ENCODE peak calls at places on chromosomes 12 and 14, in four cellular contexts. Y is naive thymus-derived CD4-positive, alpha-beta T cell; O is left ventricle myocardium inferior; M is stomach. I is an unnamed sample.

GRCh38 chr12:128652136-128652751 is 171.5 kb downstream of the SLC15A4 start:
- DNase-seq in Y (no peak), O (no peak), M (no peak), I (no peak)

GRCh38 chr12:118136559-118137003 is 657 bp downstream of the PEBP1 start:
- DNase-seq in Y (peak; percentile 29), O (peak; percentile 46), M (peak; percentile 50), I (peak; percentile 85)

GRCh38 chr14:71358209-71358931 is 451.1 kb downstream of the PCNX1 start:
- DNase-seq in Y (no peak), O (no peak), M (no peak), I (no peak)

GRCh38 chr12:6461401-6462233 is 8.9 kb downstream of the VAMP1 start:
- DNase-seq in Y (peak; percentile 87), O (no peak), M (peak; percentile 62), I (peak; percentile 73)

GRCh38 chr14:76346391-76347160 is 29.4 kb upstream of the ESRRB start:
- DNase-seq in Y (no peak), O (no peak), M (no peak), I (no peak)

GRCh38 chr14:96579358-96579757 is 77.2 kb downstream of the PAPOLA start:
- DNase-seq in Y (no peak), O (no peak), M (no peak), I (no peak)

GRCh38 chr12:96237465-96238077 is 43.4 kb downstream of the ELK3 start:
- DNase-seq in Y (no peak), O (peak; percentile 59), M (peak; percentile 44), I (no peak)

GRCh38 chr12:106692896-106693295 is 81.6 kb upstream of the RIC8B start:
- DNase-seq in Y (no peak), O (no peak), M (no peak), I (no peak)

GRCh38 chr12:123900898-123901376 is 71.7 kb downstream of the CCDC92 start:
- DNase-seq in Y (no peak), O (no peak), M (no peak), I (no peak)

GRCh38 chr14:23009483-23009938 is 432 bp downstream of the C14orf93 start:
- DNase-seq in Y (no peak), O (no peak), M (no peak), I (no peak)

GRCh38 chr12:109448272-109448671 is 28.8 kb downstream of the KCTD10 start:
- DNase-seq in Y (no peak), O (no peak), M (no peak), I (no peak)

GRCh38 chr12:62793256-62794217 is 141.4 kb downstream of the PPM1H start:
- DNase-seq in Y (peak; percentile 69), O (peak; percentile 86), M (peak; percentile 88), I (peak; percentile 71)

GRCh38 chr14:100391182-100391581 is 68.0 kb downstream of the SLC25A47 start:
- DNase-seq in Y (no peak), O (no peak), M (no peak), I (no peak)

GRCh38 chr14:103562135-103562384 is 397 bp downstream of the BAG5 start:
- DNase-seq in Y (no peak), O (peak; percentile 58), M (no peak), I (no peak)

GRCh38 chr14:70856851-70857498 is 47.7 kb upstream of the MAP3K9 start:
- DNase-seq in Y (no peak), O (no peak), M (no peak), I (no peak)

GRCh38 chr14:96253140-96253539 is 2.9 kb upstream of the BDKRB1 start:
- DNase-seq in Y (no peak), O (no peak), M (no peak), I (no peak)

GRCh38 chr12:120466560-120467315 is 2.8 kb downstream of the SRSF9 start:
- DNase-seq in Y (peak; percentile 41), O (no peak), M (peak; percentile 48), I (peak; percentile 35)

GRCh38 chr12:64468966-64469365 is 17.0 kb downstream of the TBK1 start:
- DNase-seq in Y (no peak), O (no peak), M (no peak), I (no peak)

GRCh38 chr14:53955671-53956426 is 776 bp downstream of the BMP4 start:
- DNase-seq in Y (no peak), O (peak; percentile 77), M (peak; percentile 70), I (peak; percentile 62)

GRCh38 chr14:68616255-68616902 is 176.5 kb downstream of the ZFP36L1 start:
- DNase-seq in Y (no peak), O (no peak), M (no peak), I (no peak)

GRCh38 chr12:105172037-105172436 is 63.9 kb downstream of the APPL2 start:
- DNase-seq in Y (no peak), O (no peak), M (no peak), I (no peak)
- H3K36me3 ChIP-seq in Y (peaks cover 38% of the 10 kb centered on the region), O (peaks cover 70% of the 10 kb centered on the region), M (peaks cover 75% of the 10 kb centered on the region), I (peaks cover 14% of the 10 kb centered on the region)

GRCh38 chr12:34302131-34302885 is 280.0 kb downstream of the ALG10 start:
- DNase-seq in Y (no peak), O (no peak), M (no peak), I (no peak)
- H3K9me3 ChIP-seq in Y (no peaks in the 10 kb centered on the region), O (peaks cover 30% of the 10 kb centered on the region), M (peaks cover 10% of the 10 kb centered on the region), I (peaks cover 7% of the 10 kb centered on the region)

DNA sequence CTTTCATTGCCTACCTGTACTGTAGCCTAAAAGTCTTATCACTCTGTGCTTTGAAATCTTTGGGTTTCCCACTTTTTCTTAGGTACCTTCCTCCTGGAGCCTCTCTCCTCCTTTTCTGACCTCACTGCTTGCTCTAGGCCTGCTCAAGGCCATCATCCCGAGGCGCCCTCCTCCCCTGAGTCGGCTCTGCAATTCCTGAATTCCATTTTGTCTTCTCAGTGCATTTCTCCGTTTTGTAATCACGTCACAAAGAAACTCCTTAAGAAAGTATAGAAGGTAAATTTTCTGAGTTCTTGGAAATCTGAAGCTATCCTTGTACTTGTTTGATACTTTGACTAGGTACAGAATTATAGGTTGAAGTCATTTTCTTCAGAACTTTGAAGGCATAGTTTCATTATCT is 25.2 kb downstream of the ZC3H14 start:
- DNase-seq in Y (no peak), O (no peak), M (no peak), I (no peak)
- H3K36me3 ChIP-seq in Y (peaks cover 51% of the 10 kb centered on the region), O (peaks cover 70% of the 10 kb centered on the region), M (peaks cover 83% of the 10 kb centered on the region), I (peaks cover 6% of the 10 kb centered on the region)

GRCh38 chr12:110574044-110574443 is 9.1 kb downstream of the PPTC7 start:
- DNase-seq in Y (no peak), O (no peak), M (no peak), I (no peak)
- H3K9me3 ChIP-seq in Y (no peaks in the 10 kb centered on the region), O (peaks cover 30% of the 10 kb centered on the region), M (peaks cover 4% of the 10 kb centered on the region), I (no peaks in the 10 kb centered on the region)

GRCh38 chr14:92512807-92513203 is 776 bp upstream of the RIN3 start:
- DNase-seq in Y (no peak), O (no peak), M (no peak), I (no peak)
- H3K36me3 ChIP-seq in Y (no peaks in the 10 kb centered on the region), O (no peaks in the 10 kb centered on the region), M (no peaks in the 10 kb centered on the region), I (no peaks in the 10 kb centered on the region)

DNA sequence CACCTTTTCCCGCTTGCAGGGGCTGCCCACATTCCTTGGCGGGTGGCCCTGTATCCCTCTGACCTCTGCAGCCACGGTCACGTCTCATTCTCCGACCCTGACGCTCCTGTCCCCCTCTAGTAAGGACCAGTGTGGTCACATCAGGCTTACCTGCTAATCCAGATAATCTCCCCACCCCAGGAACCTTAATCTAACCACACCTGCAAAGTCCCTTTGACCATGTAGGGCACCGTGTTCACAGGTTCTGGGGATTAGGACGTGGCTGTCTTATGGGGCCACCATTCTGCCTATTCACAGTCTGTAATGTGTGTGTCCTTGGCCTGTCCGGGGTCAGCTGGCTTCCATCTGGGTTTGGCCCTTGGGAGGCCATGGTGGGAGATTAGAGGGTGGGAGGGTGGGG is 368.9 kb downstream of the AACS start:
- DNase-seq in Y (no peak), O (no peak), M (no peak), I (no peak)
- H3K9me3 ChIP-seq in Y (no peaks in the 10 kb centered on the region), O (no peaks in the 10 kb centered on the region), M (no peaks in the 10 kb centered on the region), I (no peaks in the 10 kb centered on the region)

DNA sequence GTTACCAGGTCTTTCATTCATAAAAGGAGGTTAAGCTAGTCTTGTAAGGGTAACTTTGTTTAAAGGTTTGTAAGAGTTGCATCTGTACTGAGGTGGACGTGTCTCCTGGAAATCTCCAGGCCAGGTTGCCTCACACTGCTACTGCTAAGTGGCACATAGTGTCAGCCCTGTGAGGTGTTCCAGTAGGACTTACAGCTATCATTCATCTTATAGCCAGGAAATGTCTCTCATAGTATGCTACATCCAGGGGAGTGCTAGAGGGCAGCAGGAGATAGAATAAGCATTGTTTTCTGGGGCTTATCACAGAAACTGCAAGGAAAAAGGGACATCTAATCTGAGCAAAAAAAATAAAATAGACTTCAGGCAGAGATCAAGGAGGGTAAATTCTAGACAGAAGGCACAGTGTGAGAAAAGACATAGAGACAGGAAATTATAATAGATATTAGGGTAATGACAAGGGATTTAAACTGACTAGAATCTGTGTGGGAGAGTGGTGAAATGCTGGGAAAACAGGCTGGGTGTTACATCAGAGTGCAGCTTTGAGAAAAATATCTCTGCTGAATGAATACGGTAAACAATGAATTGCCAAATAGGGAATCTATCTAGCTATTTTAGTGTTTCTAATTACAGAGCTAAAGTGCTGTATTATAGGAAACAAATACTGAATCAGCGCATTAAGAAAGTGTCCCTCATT is 205.0 kb upstream of the ABCD2 start:
- DNase-seq in Y (no peak), O (no peak), M (no peak), I (no peak)
- H3K36me3 ChIP-seq in Y (no peaks in the 10 kb centered on the region), O (peaks cover 6% of the 10 kb centered on the region), M (no peaks in the 10 kb centered on the region), I (no peaks in the 10 kb centered on the region)

GRCh38 chr12:130446846-130447654 is 109.4 kb downstream of the PIWIL1 start:
- DNase-seq in Y (no peak), O (no peak), M (no peak), I (no peak)

GRCh38 chr12:130447655-130447965 is 109.9 kb downstream of the PIWIL1 start:
- DNase-seq in Y (no peak), O (no peak), M (no peak), I (no peak)

GRCh38 chr12:130451001-130451930 is 113.6 kb downstream of the PIWIL1 start:
- DNase-seq in Y (no peak), O (no peak), M (no peak), I (no peak)

GRCh38 chr12:130448044-130448821 is 110.5 kb downstream of the PIWIL1 start:
- DNase-seq in Y (no peak), O (no peak), M (no peak), I (no peak)

GRCh38 chr12:130449291-130449690 is 111.6 kb downstream of the PIWIL1 start:
- DNase-seq in Y (no peak), O (no peak), M (no peak), I (no peak)
- H3K9me3 ChIP-seq in Y (no peaks in the 10 kb centered on the region), O (no peaks in the 10 kb centered on the region), M (no peaks in the 10 kb centered on the region), I (no peaks in the 10 kb centered on the region)

DNA sequence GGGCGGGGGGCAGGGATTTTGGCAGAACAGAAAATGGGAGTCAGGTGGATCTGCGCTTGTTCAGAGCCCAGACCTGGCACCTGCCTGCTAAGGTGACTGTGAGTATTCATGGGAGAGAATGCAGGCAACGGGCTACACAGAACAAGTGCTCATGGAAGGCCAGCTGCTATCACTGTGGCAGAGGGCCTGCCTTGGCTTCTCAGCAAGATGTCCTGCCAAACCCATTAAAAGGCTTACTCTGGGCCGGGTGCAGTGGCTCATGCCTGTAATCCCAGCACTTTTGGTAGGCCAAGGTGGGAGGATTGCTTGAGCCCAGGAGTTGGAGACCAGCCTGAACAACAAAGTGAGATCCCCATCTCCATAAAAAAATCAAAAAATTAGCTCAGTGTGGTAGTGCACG is 21.0 kb downstream of the DIO3 start:
- DNase-seq in Y (no peak), O (peak; percentile 14), M (no peak), I (no peak)
- H3K36me3 ChIP-seq in Y (no peaks in the 10 kb centered on the region), O (no peaks in the 10 kb centered on the region), M (no peaks in the 10 kb centered on the region), I (no peaks in the 10 kb centered on the region)

I was measured in small intestine.